ENCODE peak calls at places on chromosomes 16 and 17, in four cellular contexts. E is iris pigment epithelial cell, T is substantia nigra, F is stromal cell of bone marrow. B is an unnamed sample.

GRCh38 chr17:14940112-14940945 is 324.8 kb downstream of the PMP22 start:
- DNase-seq in E (peak; percentile 59), T (no peak), F (peak; percentile 68), B (no peak)

GRCh38 chr17:1573932-1574696 is 11.5 kb upstream of the PITPNA start:
- DNase-seq in E (peak; percentile 59), T (peak; percentile 82), F (no peak), B (peak; percentile 93)

GRCh38 chr16:51134269-51134812 is 16.7 kb downstream of the SALL1 start:
- DNase-seq in E (no peak), T (no peak), F (no peak), B (no peak)

GRCh38 chr16:20409398-20410152 is at the start of gene ACSM5:
- DNase-seq in E (no peak), T (peak; percentile 72), F (no peak), B (no peak)

GRCh38 chr17:21242026-21242700 is 11.0 kb downstream of the NATD1 start:
- DNase-seq in E (no peak), T (no peak), F (no peak), B (no peak)

GRCh38 chr16:30351586-30352419 is 3.3 kb downstream of the CD2BP2 start:
- DNase-seq in E (peak; percentile 89), T (peak; percentile 91), F (peak; percentile 87), B (peak; percentile 89)

GRCh38 chr16:2766430-2767139 is 10.5 kb downstream of the ELOB start:
- DNase-seq in E (no peak), T (no peak), F (no peak), B (no peak)

GRCh38 chr16:57637424-57637823 is 9.0 kb downstream of the ADGRG1 start:
- DNase-seq in E (no peak), T (peak; percentile 84), F (no peak), B (peak; percentile 82)

GRCh38 chr17:50593321-50593720 is 32.8 kb downstream of the CACNA1G start:
- DNase-seq in E (no peak), T (peak; percentile 18), F (no peak), B (no peak)

GRCh38 chr17:68396795-68397536 is 60.3 kb downstream of the WIPI1 start:
- DNase-seq in E (no peak), T (no peak), F (no peak), B (no peak)

GRCh38 chr17:31085563-31085962 is 9.2 kb upstream of the NF1 start:
- DNase-seq in E (peak; percentile 85), T (no peak), F (peak; percentile 72), B (no peak)

GRCh38 chr17:27282054-27282501 is 11.8 kb upstream of the WSB1 start:
- DNase-seq in E (peak; percentile 86), T (no peak), F (peak; percentile 44), B (no peak)

B was measured in cardiac septum.